ENCODE peak calls at places on chromosome 3, in eight cellular contexts. One of them, this sample, is unnamed.

GRCh38 chr3:30294241-30294667 is 312.1 kb upstream of the TGFBR2 start:
- DNase-seq in SK-N-MC: no peak
- DNase-seq in upper lobe of right lung: no peak
- DNase-seq in NCI-H2081: no peak
- DNase-seq in T1000: no peak
- DNase-seq in K562: no peak
- DNase-seq in pons: no peak
- DNase-seq in AG08396: peak
- DNase-seq in this sample: no peak

GRCh38 chr3:143786229-143787199 is 61.8 kb downstream of the SLC9A9 start:
- DNase-seq in T1000: no peak
- DNase-seq in K562: no peak
- DNase-seq in SK-N-MC: no peak
- DNase-seq in pons: peak
- DNase-seq in upper lobe of right lung: no peak
- DNase-seq in AG08396: peak
- DNase-seq in NCI-H2081: peak
- DNase-seq in this sample: no peak

GRCh38 chr3:111769965-111770364 is 89.1 kb upstream of the PHLDB2 start:
- DNase-seq in K562: no peak
- DNase-seq in NCI-H2081: no peak
- DNase-seq in T1000: no peak
- DNase-seq in upper lobe of right lung: no peak
- DNase-seq in AG08396: no peak
- DNase-seq in SK-N-MC: no peak
- DNase-seq in pons: no peak
- DNase-seq in this sample: no peak

GRCh38 chr3:185582871-185583270 is 3.2 kb upstream of the SENP2 start:
- DNase-seq in pons: no peak
- DNase-seq in K562: no peak
- DNase-seq in T1000: no peak
- DNase-seq in upper lobe of right lung: no peak
- DNase-seq in NCI-H2081: no peak
- DNase-seq in AG08396: no peak
- DNase-seq in SK-N-MC: no peak
- DNase-seq in this sample: peak

GRCh38 chr3:45055411-45056143 is 29.5 kb downstream of the CLEC3B start:
- DNase-seq in upper lobe of right lung: no peak
- DNase-seq in K562: peak
- DNase-seq in NCI-H2081: no peak
- DNase-seq in pons: peak
- DNase-seq in SK-N-MC: no peak
- DNase-seq in AG08396: no peak
- DNase-seq in T1000: peak
- DNase-seq in this sample: peak

GRCh38 chr3:61371123-61371522 is 119.9 kb upstream of the FHIT start:
- DNase-seq in upper lobe of right lung: no peak
- DNase-seq in K562: peak
- DNase-seq in NCI-H2081: peak
- DNase-seq in AG08396: no peak
- DNase-seq in SK-N-MC: no peak
- DNase-seq in T1000: no peak
- DNase-seq in pons: no peak
- DNase-seq in this sample: peak

GRCh38 chr3:50321844-50322385 is 630 bp downstream of the HYAL2 start:
- DNase-seq in T1000: no peak
- DNase-seq in NCI-H2081: no peak
- DNase-seq in AG08396: no peak
- DNase-seq in pons: no peak
- DNase-seq in SK-N-MC: no peak
- DNase-seq in K562: no peak
- DNase-seq in upper lobe of right lung: no peak
- DNase-seq in this sample: no peak

GRCh38 chr3:47892284-47892683 is 89.3 kb downstream of the DHX30 start:
- DNase-seq in NCI-H2081: no peak
- DNase-seq in AG08396: no peak
- DNase-seq in pons: peak
- DNase-seq in T1000: no peak
- DNase-seq in K562: no peak
- DNase-seq in upper lobe of right lung: no peak
- DNase-seq in SK-N-MC: no peak
- DNase-seq in this sample: no peak

GRCh38 chr3:52339612-52340011 is 23.5 kb downstream of the DNAH1 start:
- DNase-seq in upper lobe of right lung: no peak
- DNase-seq in T1000: no peak
- DNase-seq in K562: peak
- DNase-seq in SK-N-MC: peak
- DNase-seq in AG08396: peak
- DNase-seq in pons: peak
- DNase-seq in NCI-H2081: peak
- DNase-seq in this sample: peak

GRCh38 chr3:67526246-67526645 is 128.2 kb downstream of the SUCLG2 start:
- DNase-seq in upper lobe of right lung: no peak
- DNase-seq in pons: no peak
- DNase-seq in T1000: peak
- DNase-seq in SK-N-MC: no peak
- DNase-seq in AG08396: peak
- DNase-seq in NCI-H2081: no peak
- DNase-seq in K562: no peak
- DNase-seq in this sample: peak

GRCh38 chr3:10351013-10351735 is 30.3 kb upstream of the SEC13 start:
- DNase-seq in pons: no peak
- DNase-seq in NCI-H2081: no peak
- DNase-seq in K562: peak
- DNase-seq in AG08396: peak
- DNase-seq in upper lobe of right lung: no peak
- DNase-seq in SK-N-MC: no peak
- DNase-seq in T1000: no peak
- DNase-seq in this sample: no peak

GRCh38 chr3:73727117-73727802 is 102.5 kb upstream of the PDZRN3 start:
- DNase-seq in T1000: peak
- DNase-seq in upper lobe of right lung: no peak
- DNase-seq in SK-N-MC: peak
- DNase-seq in K562: no peak
- DNase-seq in pons: no peak
- DNase-seq in NCI-H2081: no peak
- DNase-seq in AG08396: peak
- DNase-seq in this sample: no peak

GRCh38 chr3:155296413-155296812 is 2.9 kb upstream of the STRIT1 start:
- DNase-seq in NCI-H2081: no peak
- DNase-seq in pons: no peak
- DNase-seq in T1000: no peak
- DNase-seq in SK-N-MC: no peak
- DNase-seq in upper lobe of right lung: no peak
- DNase-seq in AG08396: no peak
- DNase-seq in K562: no peak
- DNase-seq in this sample: no peak

GRCh38 chr3:37537914-37538691 is 323.6 kb upstream of the CTDSPL start:
- DNase-seq in NCI-H2081: no peak
- DNase-seq in SK-N-MC: no peak
- DNase-seq in upper lobe of right lung: no peak
- DNase-seq in AG08396: no peak
- DNase-seq in T1000: no peak
- DNase-seq in pons: no peak
- DNase-seq in K562: no peak
- DNase-seq in this sample: no peak

GRCh38 chr3:52528596-52529375 is 4.9 kb downstream of the NT5DC2 start:
- DNase-seq in NCI-H2081: no peak
- DNase-seq in pons: no peak
- DNase-seq in AG08396: no peak
- DNase-seq in K562: no peak
- DNase-seq in SK-N-MC: no peak
- DNase-seq in upper lobe of right lung: peak
- DNase-seq in T1000: no peak
- DNase-seq in this sample: no peak

GRCh38 chr3:129598484-129598883 is 8.0 kb downstream of the PLXND1 start:
- DNase-seq in K562: no peak
- DNase-seq in NCI-H2081: no peak
- DNase-seq in SK-N-MC: no peak
- DNase-seq in AG08396: no peak
- DNase-seq in pons: no peak
- DNase-seq in upper lobe of right lung: no peak
- DNase-seq in T1000: no peak
- DNase-seq in this sample: no peak

GRCh38 chr3:152365126-152365525 is 96.4 kb downstream of the MBNL1 start:
- DNase-seq in upper lobe of right lung: no peak
- DNase-seq in pons: no peak
- DNase-seq in SK-N-MC: no peak
- DNase-seq in T1000: no peak
- DNase-seq in NCI-H2081: no peak
- DNase-seq in AG08396: no peak
- DNase-seq in K562: no peak
- DNase-seq in this sample: no peak

GRCh38 chr3:128532007-128532983 is 39.3 kb upstream of the GATA2 start:
- DNase-seq in NCI-H2081: no peak
- DNase-seq in T1000: no peak
- DNase-seq in SK-N-MC: no peak
- DNase-seq in pons: no peak
- DNase-seq in AG08396: no peak
- DNase-seq in upper lobe of right lung: no peak
- DNase-seq in K562: no peak
- DNase-seq in this sample: peak

GRCh38 chr3:134463676-134464611 is 21.8 kb downstream of the ANAPC13 start:
- DNase-seq in NCI-H2081: no peak
- DNase-seq in SK-N-MC: peak
- DNase-seq in AG08396: peak
- DNase-seq in upper lobe of right lung: no peak
- DNase-seq in pons: no peak
- DNase-seq in K562: no peak
- DNase-seq in T1000: peak
- DNase-seq in this sample: no peak

GRCh38 chr3:126474498-126475410 is 937 bp downstream of the ZXDC start:
- DNase-seq in K562: no peak
- DNase-seq in T1000: peak
- DNase-seq in SK-N-MC: no peak
- DNase-seq in NCI-H2081: peak
- DNase-seq in pons: no peak
- DNase-seq in AG08396: peak
- DNase-seq in upper lobe of right lung: peak
- DNase-seq in this sample: peak

GRCh38 chr3:173826901-173827609 is 429.5 kb downstream of the NLGN1 start:
- DNase-seq in pons: no peak
- DNase-seq in T1000: no peak
- DNase-seq in K562: no peak
- DNase-seq in NCI-H2081: no peak
- DNase-seq in upper lobe of right lung: no peak
- DNase-seq in AG08396: peak
- DNase-seq in SK-N-MC: no peak
- DNase-seq in this sample: no peak

GRCh38 chr3:77059354-77059753 is 19.5 kb downstream of the ROBO2 start:
- DNase-seq in T1000: no peak
- DNase-seq in upper lobe of right lung: no peak
- DNase-seq in NCI-H2081: no peak
- DNase-seq in AG08396: no peak
- DNase-seq in SK-N-MC: no peak
- DNase-seq in pons: no peak
- DNase-seq in K562: no peak
- DNase-seq in this sample: no peak

GRCh38 chr3:174700736-174701135 is 158.4 kb upstream of the NAALADL2 start:
- DNase-seq in K562: no peak
- DNase-seq in NCI-H2081: no peak
- DNase-seq in AG08396: no peak
- DNase-seq in SK-N-MC: no peak
- DNase-seq in T1000: no peak
- DNase-seq in pons: no peak
- DNase-seq in upper lobe of right lung: no peak
- DNase-seq in this sample: no peak

GRCh38 chr3:13140596-13140995 is 67.4 kb upstream of the IQSEC1 start:
- DNase-seq in SK-N-MC: no peak
- DNase-seq in T1000: no peak
- DNase-seq in K562: no peak
- DNase-seq in upper lobe of right lung: peak
- DNase-seq in AG08396: no peak
- DNase-seq in NCI-H2081: no peak
- DNase-seq in pons: no peak
- DNase-seq in this sample: no peak

GRCh38 chr3:184688251-184688851 is 23.5 kb downstream of the MAGEF1 start:
- DNase-seq in K562: no peak
- DNase-seq in T1000: no peak
- DNase-seq in NCI-H2081: no peak
- DNase-seq in pons: no peak
- DNase-seq in SK-N-MC: no peak
- DNase-seq in AG08396: peak
- DNase-seq in upper lobe of right lung: no peak
- DNase-seq in this sample: no peak

GRCh38 chr3:17025594-17026139 is 140.9 kb downstream of the PLCL2 start:
- DNase-seq in T1000: no peak
- DNase-seq in SK-N-MC: no peak
- DNase-seq in NCI-H2081: no peak
- DNase-seq in pons: no peak
- DNase-seq in upper lobe of right lung: no peak
- DNase-seq in K562: no peak
- DNase-seq in AG08396: no peak
- DNase-seq in this sample: no peak

GRCh38 chr3:185537369-185537970 is 14.9 kb downstream of the LIPH start:
- DNase-seq in K562: peak
- DNase-seq in T1000: peak
- DNase-seq in SK-N-MC: peak
- DNase-seq in pons: peak
- DNase-seq in upper lobe of right lung: no peak
- DNase-seq in AG08396: no peak
- DNase-seq in NCI-H2081: peak
- DNase-seq in this sample: peak

GRCh38 chr3:128094295-128095151 is 29.1 kb downstream of the RUVBL1 start:
- DNase-seq in AG08396: no peak
- DNase-seq in NCI-H2081: no peak
- DNase-seq in pons: no peak
- DNase-seq in SK-N-MC: no peak
- DNase-seq in K562: no peak
- DNase-seq in T1000: no peak
- DNase-seq in upper lobe of right lung: no peak
- DNase-seq in this sample: no peak

GRCh38 chr3:48647714-48648113 is 12.5 kb upstream of the SLC26A6 start:
- DNase-seq in SK-N-MC: no peak
- DNase-seq in pons: no peak
- DNase-seq in upper lobe of right lung: no peak
- DNase-seq in K562: no peak
- DNase-seq in NCI-H2081: no peak
- DNase-seq in AG08396: no peak
- DNase-seq in T1000: no peak
- DNase-seq in this sample: no peak

GRCh38 chr3:55327131-55327920 is 159.8 kb downstream of the WNT5A start:
- DNase-seq in T1000: no peak
- DNase-seq in SK-N-MC: no peak
- DNase-seq in upper lobe of right lung: no peak
- DNase-seq in AG08396: peak
- DNase-seq in NCI-H2081: no peak
- DNase-seq in K562: no peak
- DNase-seq in pons: no peak
- DNase-seq in this sample: no peak

GRCh38 chr3:25897019-25897418 is 107.1 kb downstream of the OXSM start:
- DNase-seq in T1000: no peak
- DNase-seq in upper lobe of right lung: no peak
- DNase-seq in AG08396: no peak
- DNase-seq in pons: no peak
- DNase-seq in NCI-H2081: no peak
- DNase-seq in SK-N-MC: no peak
- DNase-seq in K562: peak
- DNase-seq in this sample: peak

GRCh38 chr3:112647122-112647521 is 6.2 kb upstream of the CCDC80 start:
- DNase-seq in upper lobe of right lung: no peak
- DNase-seq in pons: no peak
- DNase-seq in K562: no peak
- DNase-seq in AG08396: peak
- DNase-seq in NCI-H2081: no peak
- DNase-seq in T1000: no peak
- DNase-seq in SK-N-MC: no peak
- DNase-seq in this sample: no peak

GRCh38 chr3:48413611-48414010 is 16.3 kb downstream of the PLXNB1 start:
- DNase-seq in T1000: no peak
- DNase-seq in upper lobe of right lung: peak
- DNase-seq in pons: no peak
- DNase-seq in NCI-H2081: no peak
- DNase-seq in SK-N-MC: no peak
- DNase-seq in K562: no peak
- DNase-seq in AG08396: no peak
- DNase-seq in this sample: no peak